ENCODE peak calls at places on chromosomes 7 and 10, in six cellular contexts. One of them, this sample, is unnamed.

GRCh38 chr10:132420469-132421376 is 23.7 kb downstream of the PWWP2B start:
- DNase-seq in psoas muscle: no peak
- DNase-seq in GM03348: peak
- DNase-seq in activated CD4-positive, alpha-beta T cell treated with anti-CD3 and anti-CD28 coated beads, Interleukin-2, amount 50 U/mL, for 48 hours: no peak
- DNase-seq in neural progenitor cell: no peak
- DNase-seq in NCI-H69: peak
- DNase-seq in this sample: no peak

GRCh38 chr7:45686441-45687184 is 112.4 kb downstream of the ADCY1 start:
- DNase-seq in psoas muscle: no peak
- DNase-seq in GM03348: no peak
- DNase-seq in activated CD4-positive, alpha-beta T cell treated with anti-CD3 and anti-CD28 coated beads, Interleukin-2, amount 50 U/mL, for 48 hours: no peak
- DNase-seq in neural progenitor cell: no peak
- DNase-seq in NCI-H69: no peak
- DNase-seq in this sample: no peak

GRCh38 chr10:27998178-27998953 is 513 bp downstream of the ODAD2 start:
- DNase-seq in psoas muscle: peak
- DNase-seq in GM03348: peak
- DNase-seq in activated CD4-positive, alpha-beta T cell treated with anti-CD3 and anti-CD28 coated beads, Interleukin-2, amount 50 U/mL, for 48 hours: peak
- DNase-seq in neural progenitor cell: peak
- DNase-seq in NCI-H69: no peak
- DNase-seq in this sample: no peak

GRCh38 chr7:16975712-16976111 is 93.9 kb upstream of the AGR3 start:
- DNase-seq in psoas muscle: no peak
- DNase-seq in GM03348: no peak
- DNase-seq in activated CD4-positive, alpha-beta T cell treated with anti-CD3 and anti-CD28 coated beads, Interleukin-2, amount 50 U/mL, for 48 hours: no peak
- DNase-seq in neural progenitor cell: no peak
- DNase-seq in NCI-H69: no peak
- DNase-seq in this sample: no peak

GRCh38 chr10:115851689-115852088 is 421.3 kb downstream of the GFRA1 start:
- DNase-seq in psoas muscle: no peak
- DNase-seq in GM03348: no peak
- DNase-seq in activated CD4-positive, alpha-beta T cell treated with anti-CD3 and anti-CD28 coated beads, Interleukin-2, amount 50 U/mL, for 48 hours: no peak
- DNase-seq in neural progenitor cell: no peak
- DNase-seq in NCI-H69: no peak
- DNase-seq in this sample: no peak

GRCh38 chr7:157361537-157361936 is 24.7 kb downstream of the DNAJB6 start:
- DNase-seq in psoas muscle: no peak
- DNase-seq in GM03348: no peak
- DNase-seq in activated CD4-positive, alpha-beta T cell treated with anti-CD3 and anti-CD28 coated beads, Interleukin-2, amount 50 U/mL, for 48 hours: no peak
- DNase-seq in neural progenitor cell: no peak
- DNase-seq in NCI-H69: no peak
- DNase-seq in this sample: no peak

GRCh38 chr10:126214679-126215078 is 173.6 kb downstream of the ADAM12 start:
- DNase-seq in psoas muscle: no peak
- DNase-seq in GM03348: no peak
- DNase-seq in activated CD4-positive, alpha-beta T cell treated with anti-CD3 and anti-CD28 coated beads, Interleukin-2, amount 50 U/mL, for 48 hours: no peak
- DNase-seq in neural progenitor cell: no peak
- DNase-seq in NCI-H69: no peak
- DNase-seq in this sample: no peak

GRCh38 chr7:80284848-80285247 is 150.2 kb downstream of the GNAI1 start:
- DNase-seq in psoas muscle: no peak
- DNase-seq in GM03348: peak
- DNase-seq in activated CD4-positive, alpha-beta T cell treated with anti-CD3 and anti-CD28 coated beads, Interleukin-2, amount 50 U/mL, for 48 hours: no peak
- DNase-seq in neural progenitor cell: no peak
- DNase-seq in NCI-H69: peak
- DNase-seq in this sample: no peak

GRCh38 chr10:3433131-3433530 is 260.5 kb upstream of the PITRM1 start:
- DNase-seq in psoas muscle: no peak
- DNase-seq in GM03348: no peak
- DNase-seq in activated CD4-positive, alpha-beta T cell treated with anti-CD3 and anti-CD28 coated beads, Interleukin-2, amount 50 U/mL, for 48 hours: no peak
- DNase-seq in neural progenitor cell: no peak
- DNase-seq in NCI-H69: no peak
- DNase-seq in this sample: no peak

GRCh38 chr7:20193873-20194272 is 23.3 kb downstream of the MACC1 start:
- DNase-seq in psoas muscle: no peak
- DNase-seq in GM03348: no peak
- DNase-seq in activated CD4-positive, alpha-beta T cell treated with anti-CD3 and anti-CD28 coated beads, Interleukin-2, amount 50 U/mL, for 48 hours: no peak
- DNase-seq in neural progenitor cell: no peak
- DNase-seq in NCI-H69: no peak
- DNase-seq in this sample: no peak

GRCh38 chr10:32958992-32959703 is 1.1 kb upstream of the ITGB1 start:
- DNase-seq in psoas muscle: no peak
- DNase-seq in GM03348: no peak
- DNase-seq in activated CD4-positive, alpha-beta T cell treated with anti-CD3 and anti-CD28 coated beads, Interleukin-2, amount 50 U/mL, for 48 hours: peak
- DNase-seq in neural progenitor cell: no peak
- DNase-seq in NCI-H69: peak
- DNase-seq in this sample: peak

GRCh38 chr7:20482071-20482470 is 133.4 kb upstream of the ABCB5 start:
- DNase-seq in psoas muscle: no peak
- DNase-seq in GM03348: no peak
- DNase-seq in activated CD4-positive, alpha-beta T cell treated with anti-CD3 and anti-CD28 coated beads, Interleukin-2, amount 50 U/mL, for 48 hours: no peak
- DNase-seq in neural progenitor cell: no peak
- DNase-seq in NCI-H69: no peak
- DNase-seq in this sample: no peak

GRCh38 chr10:31709028-31709427 is 219.6 kb downstream of the ARHGAP12 start:
- DNase-seq in psoas muscle: no peak
- DNase-seq in GM03348: no peak
- DNase-seq in activated CD4-positive, alpha-beta T cell treated with anti-CD3 and anti-CD28 coated beads, Interleukin-2, amount 50 U/mL, for 48 hours: no peak
- DNase-seq in neural progenitor cell: no peak
- DNase-seq in NCI-H69: peak
- DNase-seq in this sample: no peak

GRCh38 chr7:90771281-90771680 is 175.2 kb downstream of the CDK14 start:
- DNase-seq in psoas muscle: no peak
- DNase-seq in GM03348: peak
- DNase-seq in activated CD4-positive, alpha-beta T cell treated with anti-CD3 and anti-CD28 coated beads, Interleukin-2, amount 50 U/mL, for 48 hours: no peak
- DNase-seq in neural progenitor cell: no peak
- DNase-seq in NCI-H69: no peak
- DNase-seq in this sample: no peak

GRCh38 chr7:38232475-38233366 is 40.7 kb downstream of the TARP start:
- DNase-seq in psoas muscle: no peak
- DNase-seq in GM03348: no peak
- DNase-seq in activated CD4-positive, alpha-beta T cell treated with anti-CD3 and anti-CD28 coated beads, Interleukin-2, amount 50 U/mL, for 48 hours: peak
- DNase-seq in neural progenitor cell: no peak
- DNase-seq in NCI-H69: no peak
- DNase-seq in this sample: peak

GRCh38 chr10:95242581-95243317 is 48.1 kb downstream of the PDLIM1 start:
- DNase-seq in psoas muscle: no peak
- DNase-seq in GM03348: peak
- DNase-seq in activated CD4-positive, alpha-beta T cell treated with anti-CD3 and anti-CD28 coated beads, Interleukin-2, amount 50 U/mL, for 48 hours: peak
- DNase-seq in neural progenitor cell: peak
- DNase-seq in NCI-H69: peak
- DNase-seq in this sample: peak

GRCh38 chr7:127654404-127655392 is 2.7 kb downstream of the SND1 start:
- DNase-seq in psoas muscle: no peak
- DNase-seq in GM03348: peak
- DNase-seq in activated CD4-positive, alpha-beta T cell treated with anti-CD3 and anti-CD28 coated beads, Interleukin-2, amount 50 U/mL, for 48 hours: no peak
- DNase-seq in neural progenitor cell: peak
- DNase-seq in NCI-H69: peak
- DNase-seq in this sample: no peak

GRCh38 chr7:115328018-115328417 is 406.1 kb downstream of the MDFIC start:
- DNase-seq in psoas muscle: no peak
- DNase-seq in GM03348: no peak
- DNase-seq in activated CD4-positive, alpha-beta T cell treated with anti-CD3 and anti-CD28 coated beads, Interleukin-2, amount 50 U/mL, for 48 hours: no peak
- DNase-seq in neural progenitor cell: no peak
- DNase-seq in NCI-H69: no peak
- DNase-seq in this sample: no peak

GRCh38 chr7:140542226-140542625 is 62.9 kb upstream of the MKRN1 start:
- DNase-seq in psoas muscle: peak
- DNase-seq in GM03348: peak
- DNase-seq in activated CD4-positive, alpha-beta T cell treated with anti-CD3 and anti-CD28 coated beads, Interleukin-2, amount 50 U/mL, for 48 hours: no peak
- DNase-seq in neural progenitor cell: peak
- DNase-seq in NCI-H69: no peak
- DNase-seq in this sample: no peak

GRCh38 chr10:12350167-12350872 is 973 bp downstream of the CAMK1D start:
- DNase-seq in psoas muscle: peak
- DNase-seq in GM03348: peak
- DNase-seq in activated CD4-positive, alpha-beta T cell treated with anti-CD3 and anti-CD28 coated beads, Interleukin-2, amount 50 U/mL, for 48 hours: peak
- DNase-seq in neural progenitor cell: peak
- DNase-seq in NCI-H69: peak
- DNase-seq in this sample: peak

GRCh38 chr7:142785841-142786250 is 15.1 kb downstream of the PRSS2 start:
- DNase-seq in psoas muscle: no peak
- DNase-seq in GM03348: no peak
- DNase-seq in activated CD4-positive, alpha-beta T cell treated with anti-CD3 and anti-CD28 coated beads, Interleukin-2, amount 50 U/mL, for 48 hours: peak
- DNase-seq in neural progenitor cell: no peak
- DNase-seq in NCI-H69: no peak
- DNase-seq in this sample: peak

GRCh38 chr7:23043441-23043840 is 29.5 kb upstream of the HYCC1 start:
- DNase-seq in psoas muscle: no peak
- DNase-seq in GM03348: no peak
- DNase-seq in activated CD4-positive, alpha-beta T cell treated with anti-CD3 and anti-CD28 coated beads, Interleukin-2, amount 50 U/mL, for 48 hours: no peak
- DNase-seq in neural progenitor cell: no peak
- DNase-seq in NCI-H69: no peak
- DNase-seq in this sample: no peak

GRCh38 chr7:81111781-81112540 is 193.1 kb upstream of the SEMA3C start:
- DNase-seq in psoas muscle: no peak
- DNase-seq in GM03348: no peak
- DNase-seq in activated CD4-positive, alpha-beta T cell treated with anti-CD3 and anti-CD28 coated beads, Interleukin-2, amount 50 U/mL, for 48 hours: no peak
- DNase-seq in neural progenitor cell: no peak
- DNase-seq in NCI-H69: peak
- DNase-seq in this sample: no peak

GRCh38 chr10:29023678-29024077 is 265.2 kb upstream of the LYZL1 start:
- DNase-seq in psoas muscle: no peak
- DNase-seq in GM03348: no peak
- DNase-seq in activated CD4-positive, alpha-beta T cell treated with anti-CD3 and anti-CD28 coated beads, Interleukin-2, amount 50 U/mL, for 48 hours: no peak
- DNase-seq in neural progenitor cell: no peak
- DNase-seq in NCI-H69: peak
- DNase-seq in this sample: no peak

GRCh38 chr7:36648441-36648840 is 75.9 kb downstream of the AOAH start:
- DNase-seq in psoas muscle: no peak
- DNase-seq in GM03348: no peak
- DNase-seq in activated CD4-positive, alpha-beta T cell treated with anti-CD3 and anti-CD28 coated beads, Interleukin-2, amount 50 U/mL, for 48 hours: no peak
- DNase-seq in neural progenitor cell: no peak
- DNase-seq in NCI-H69: no peak
- DNase-seq in this sample: no peak

GRCh38 chr7:137074386-137075030 is 206.1 kb downstream of the CHRM2 start:
- DNase-seq in psoas muscle: no peak
- DNase-seq in GM03348: peak
- DNase-seq in activated CD4-positive, alpha-beta T cell treated with anti-CD3 and anti-CD28 coated beads, Interleukin-2, amount 50 U/mL, for 48 hours: no peak
- DNase-seq in neural progenitor cell: no peak
- DNase-seq in NCI-H69: no peak
- DNase-seq in this sample: no peak

GRCh38 chr10:114605155-114605797 is 52.8 kb downstream of the ABLIM1 start:
- DNase-seq in psoas muscle: no peak
- DNase-seq in GM03348: no peak
- DNase-seq in activated CD4-positive, alpha-beta T cell treated with anti-CD3 and anti-CD28 coated beads, Interleukin-2, amount 50 U/mL, for 48 hours: no peak
- DNase-seq in neural progenitor cell: no peak
- DNase-seq in NCI-H69: no peak
- DNase-seq in this sample: no peak

GRCh38 chr10:127298396-127298795 is 102.0 kb upstream of the INSYN2A start:
- DNase-seq in psoas muscle: no peak
- DNase-seq in GM03348: peak
- DNase-seq in activated CD4-positive, alpha-beta T cell treated with anti-CD3 and anti-CD28 coated beads, Interleukin-2, amount 50 U/mL, for 48 hours: no peak
- DNase-seq in neural progenitor cell: no peak
- DNase-seq in NCI-H69: no peak
- DNase-seq in this sample: no peak

GRCh38 chr7:92997144-92997543 is 120.6 kb downstream of the SAMD9 start:
- DNase-seq in psoas muscle: no peak
- DNase-seq in GM03348: no peak
- DNase-seq in activated CD4-positive, alpha-beta T cell treated with anti-CD3 and anti-CD28 coated beads, Interleukin-2, amount 50 U/mL, for 48 hours: no peak
- DNase-seq in neural progenitor cell: no peak
- DNase-seq in NCI-H69: no peak
- DNase-seq in this sample: no peak

GRCh38 chr10:27500886-27501285 is 3.2 kb upstream of the RAB18 start:
- DNase-seq in psoas muscle: no peak
- DNase-seq in GM03348: no peak
- DNase-seq in activated CD4-positive, alpha-beta T cell treated with anti-CD3 and anti-CD28 coated beads, Interleukin-2, amount 50 U/mL, for 48 hours: no peak
- DNase-seq in neural progenitor cell: no peak
- DNase-seq in NCI-H69: no peak
- DNase-seq in this sample: no peak

GRCh38 chr10:89921422-89921821 is 220.0 kb downstream of the KIF20B start:
- DNase-seq in psoas muscle: no peak
- DNase-seq in GM03348: no peak
- DNase-seq in activated CD4-positive, alpha-beta T cell treated with anti-CD3 and anti-CD28 coated beads, Interleukin-2, amount 50 U/mL, for 48 hours: no peak
- DNase-seq in neural progenitor cell: no peak
- DNase-seq in NCI-H69: no peak
- DNase-seq in this sample: no peak

GRCh38 chr10:113958631-113959382 is 84.9 kb upstream of the ADRB1 start:
- DNase-seq in psoas muscle: peak
- DNase-seq in GM03348: peak
- DNase-seq in activated CD4-positive, alpha-beta T cell treated with anti-CD3 and anti-CD28 coated beads, Interleukin-2, amount 50 U/mL, for 48 hours: peak
- DNase-seq in neural progenitor cell: no peak
- DNase-seq in NCI-H69: peak
- DNase-seq in this sample: no peak

GRCh38 chr10:72980348-72980747 is 25.7 kb upstream of the PLA2G12B start:
- DNase-seq in psoas muscle: no peak
- DNase-seq in GM03348: no peak
- DNase-seq in activated CD4-positive, alpha-beta T cell treated with anti-CD3 and anti-CD28 coated beads, Interleukin-2, amount 50 U/mL, for 48 hours: no peak
- DNase-seq in neural progenitor cell: no peak
- DNase-seq in NCI-H69: no peak
- DNase-seq in this sample: no peak

GRCh38 chr7:132817844-132818427 is 241.7 kb upstream of the PLXNA4 start:
- DNase-seq in psoas muscle: no peak
- DNase-seq in GM03348: peak
- DNase-seq in activated CD4-positive, alpha-beta T cell treated with anti-CD3 and anti-CD28 coated beads, Interleukin-2, amount 50 U/mL, for 48 hours: no peak
- DNase-seq in neural progenitor cell: no peak
- DNase-seq in NCI-H69: no peak
- DNase-seq in this sample: no peak

This sample was measured in stimulated activated naive CD4-positive, alpha-beta T cell.